ENCODE peak calls at places on chromosomes 1 and 21, in seven cellular contexts. G is iPS-NIHi11, H is NCI-H1694, C is NCI-H1105 treated with DMSO at 0.1 percent for 48 hours, N is thyroid gland, Q is skeletal muscle cell, X is ovary. R is an unnamed sample.

GRCh38 chr1:215523906-215524305 is 43.2 kb upstream of the KCTD3 start:
- DNase-seq in G (no peak), H (no peak), C (no peak), N (no peak), Q (no peak), X (no peak), R (no peak)

GRCh38 chr21:39687069-39687468 is 57.9 kb upstream of the IGSF5 start:
- DNase-seq in G (no peak), H (no peak), C (no peak), N (no peak), Q (no peak), X (no peak), R (no peak)

GRCh38 chr1:218425647-218426342 is 80.7 kb downstream of the TGFB2 start:
- DNase-seq in G (no peak), H (no peak), C (no peak), N (no peak), Q (peak), X (no peak), R (no peak)

GRCh38 chr21:17128132-17128531 is 384.7 kb upstream of the CXADR start:
- DNase-seq in G (no peak), H (no peak), C (no peak), N (no peak), Q (no peak), X (peak), R (no peak)

GRCh38 chr1:155695107-155695506 is 6.2 kb downstream of the DAP3 start:
- DNase-seq in G (no peak), H (no peak), C (no peak), N (no peak), Q (no peak), X (no peak), R (no peak)

GRCh38 chr1:34787461-34788420 is 5.1 kb upstream of the GJA4 start:
- DNase-seq in G (peak), H (no peak), C (no peak), N (peak), Q (no peak), X (no peak), R (no peak)

GRCh38 chr1:18348354-18348753 is 132.4 kb upstream of the KLHDC7A start:
- DNase-seq in G (no peak), H (no peak), C (peak), N (no peak), Q (no peak), X (no peak), R (no peak)

GRCh38 chr1:243420369-243420768 is 164.5 kb downstream of the SDCCAG8 start:
- DNase-seq in G (no peak), H (peak), C (no peak), N (no peak), Q (no peak), X (no peak), R (no peak)

GRCh38 chr1:84541679-84542078 is 32.6 kb downstream of the CTBS start:
- DNase-seq in G (no peak), H (no peak), C (peak), N (no peak), Q (no peak), X (no peak), R (no peak)

GRCh38 chr1:45522324-45523104 is 830 bp upstream of the PRDX1 start:
- DNase-seq in G (no peak), H (no peak), C (no peak), N (no peak), Q (no peak), X (peak), R (no peak)

GRCh38 chr1:156232222-156232621 is 9.8 kb upstream of the BGLAP start:
- DNase-seq in G (no peak), H (no peak), C (no peak), N (no peak), Q (no peak), X (no peak), R (no peak)

GRCh38 chr1:42484382-42484781 is 21.3 kb downstream of the CCDC30 start:
- DNase-seq in G (no peak), H (peak), C (no peak), N (no peak), Q (peak), X (no peak), R (no peak)

GRCh38 chr1:154961207-154961496 is 430 bp downstream of the PYGO2 start:
- DNase-seq in G (no peak), H (peak), C (no peak), N (no peak), Q (no peak), X (no peak), R (peak)

GRCh38 chr1:165895451-165895871 is 68.0 kb downstream of the UCK2 start:
- DNase-seq in G (no peak), H (no peak), C (no peak), N (no peak), Q (no peak), X (no peak), R (no peak)

GRCh38 chr21:40373760-40374159 is 473.2 kb downstream of the DSCAM start:
- DNase-seq in G (no peak), H (no peak), C (no peak), N (no peak), Q (no peak), X (no peak), R (no peak)

GRCh38 chr1:177065430-177065829 is 99.1 kb downstream of the ASTN1 start:
- DNase-seq in G (peak), H (no peak), C (no peak), N (no peak), Q (no peak), X (no peak), R (no peak)

GRCh38 chr1:63321061-63321787 is 1.1 kb upstream of the FOXD3 start:
- DNase-seq in G (no peak), H (no peak), C (no peak), N (no peak), Q (no peak), X (no peak), R (no peak)

GRCh38 chr1:43531453-43531905 is 796 bp downstream of the PTPRF start:
- DNase-seq in G (peak), H (no peak), C (no peak), N (peak), Q (no peak), X (peak), R (no peak)

GRCh38 chr1:17591814-17592430 is 52.4 kb downstream of the ARHGEF10L start:
- DNase-seq in G (no peak), H (no peak), C (no peak), N (peak), Q (no peak), X (no peak), R (no peak)

GRCh38 chr1:246169486-246169885 is 337.6 kb downstream of the SMYD3 start:
- DNase-seq in G (no peak), H (no peak), C (no peak), N (no peak), Q (no peak), X (no peak), R (no peak)

GRCh38 chr1:209391792-209392191 is 191.7 kb upstream of the CAMK1G start:
- DNase-seq in G (no peak), H (no peak), C (no peak), N (no peak), Q (no peak), X (no peak), R (no peak)

GRCh38 chr21:45140346-45140940 is 66.1 kb downstream of the ADARB1 start:
- DNase-seq in G (peak), H (peak), C (peak), N (peak), Q (peak), X (peak), R (peak)

GRCh38 chr1:64686828-64687724 is 57.8 kb upstream of the RAVER2 start:
- DNase-seq in G (peak), H (peak), C (peak), N (peak), Q (no peak), X (peak), R (peak)

GRCh38 chr1:223105568-223105967 is 37.5 kb downstream of the TLR5 start:
- DNase-seq in G (no peak), H (no peak), C (no peak), N (no peak), Q (no peak), X (no peak), R (no peak)

GRCh38 chr1:26705788-26706237 is 10.0 kb downstream of the ARID1A start:
- DNase-seq in G (no peak), H (no peak), C (no peak), N (no peak), Q (peak), X (no peak), R (no peak)

GRCh38 chr1:170494369-170494768 is 37.6 kb upstream of the GORAB start:
- DNase-seq in G (peak), H (no peak), C (peak), N (no peak), Q (no peak), X (no peak), R (peak)

GRCh38 chr1:43971336-43971980 is 1.6 kb downstream of the DPH2 start:
- DNase-seq in G (no peak), H (no peak), C (no peak), N (no peak), Q (no peak), X (no peak), R (no peak)

GRCh38 chr1:47507921-47508894 is 70.4 kb downstream of the FOXD2 start:
- DNase-seq in G (peak), H (no peak), C (peak), N (peak), Q (no peak), X (no peak), R (peak)

GRCh38 chr1:32886012-32886827 is at the start of gene HPCA:
- DNase-seq in G (peak), H (peak), C (peak), N (peak), Q (no peak), X (no peak), R (peak)

GRCh38 chr1:54052470-54052933 is 502 bp downstream of the TMEM59 start:
- DNase-seq in G (peak), H (peak), C (peak), N (peak), Q (no peak), X (peak), R (peak)

GRCh38 chr1:44945992-44946391 is 40.4 kb downstream of the EIF2B3 start:
- DNase-seq in G (no peak), H (peak), C (no peak), N (no peak), Q (no peak), X (no peak), R (no peak)

GRCh38 chr1:29590583-29591555 is 354.5 kb downstream of the PTPRU start:
- DNase-seq in G (no peak), H (no peak), C (no peak), N (no peak), Q (no peak), X (no peak), R (no peak)

GRCh38 chr1:14314032-14314431 is 284.5 kb upstream of the KAZN start:
- DNase-seq in G (no peak), H (no peak), C (no peak), N (no peak), Q (no peak), X (no peak), R (no peak)

GRCh38 chr1:111738436-111739221 is 566 bp downstream of the INKA2 start:
- DNase-seq in G (peak), H (peak), C (peak), N (peak), Q (peak), X (peak), R (peak)

R was measured in heart right ventricle.